ENCODE peak calls at places on chromosome 19, in seven cellular contexts. W, S, E, Y, L, R and M are unnamed samples.

GRCh38 chr19:51123381-51124186 is 1.1 kb upstream of the SIGLEC9 start:
- DNase-seq in W (no peak), S (no peak), E (no peak), Y (no peak), L (no peak), R (no peak), M (no peak)

GRCh38 chr19:35828694-35829301 is 16.2 kb upstream of the PRODH2 start:
- DNase-seq in W (no peak), S (peak; percentile 77), E (peak; percentile 57), Y (no peak), L (peak; percentile 95), R (peak; percentile 78), M (peak; percentile 70)

GRCh38 chr19:32255566-32256295 is 89.7 kb upstream of the ZNF507 start:
- DNase-seq in W (no peak), S (no peak), E (no peak), Y (no peak), L (no peak), R (no peak), M (no peak)

GRCh38 chr19:29965529-29965928 is 23.5 kb downstream of the URI1 start:
- DNase-seq in W (no peak), S (no peak), E (no peak), Y (no peak), L (no peak), R (no peak), M (no peak)

GRCh38 chr19:29528946-29529645 is 3.3 kb downstream of the VSTM2B start:
- DNase-seq in W (no peak), S (no peak), E (no peak), Y (no peak), L (peak; percentile 48), R (peak; percentile 21), M (no peak)

GRCh38 chr19:18789883-18790565 is 1.1 kb downstream of the COMP start:
- DNase-seq in W (peak; percentile 38), S (peak; percentile 40), E (no peak), Y (no peak), L (peak; percentile 87), R (no peak), M (no peak)

GRCh38 chr19:42148270-42148669 is 16.0 kb upstream of the POU2F2 start:
- DNase-seq in W (no peak), S (no peak), E (no peak), Y (no peak), L (no peak), R (no peak), M (no peak)

GRCh38 chr19:42023121-42023942 is 29.3 kb upstream of the ATP1A3 start:
- DNase-seq in W (no peak), S (peak; percentile 30), E (no peak), Y (peak; percentile 30), L (peak; percentile 55), R (peak; percentile 55), M (no peak)

GRCh38 chr19:9839415-9839814 is 4.3 kb downstream of the PIN1 start:
- DNase-seq in W (no peak), S (peak; percentile 19), E (no peak), Y (no peak), L (no peak), R (no peak), M (no peak)

GRCh38 chr19:35142531-35143230 is 374 bp upstream of the FXYD7 start:
- DNase-seq in W (peak; percentile 65), S (peak; percentile 52), E (no peak), Y (peak; percentile 60), L (peak; percentile 84), R (peak; percentile 72), M (no peak)

GRCh38 chr19:12834976-12835757 is 788 bp upstream of the RTBDN start:
- DNase-seq in W (no peak), S (peak; percentile 21), E (no peak), Y (no peak), L (peak; percentile 57), R (no peak), M (no peak)

GRCh38 chr19:35002037-35002535 is 2.0 kb downstream of the GRAMD1A start:
- DNase-seq in W (no peak), S (no peak), E (no peak), Y (no peak), L (no peak), R (no peak), M (no peak)

GRCh38 chr19:46634045-46634655 is 1.9 kb downstream of the GNG8 start:
- DNase-seq in W (peak; percentile 92), S (peak; percentile 85), E (peak; percentile 50), Y (peak; percentile 90), L (peak; percentile 95), R (peak; percentile 85), M (peak; percentile 91)

GRCh38 chr19:40461669-40462221 is 3.8 kb downstream of the BLVRB start:
- DNase-seq in W (no peak), S (no peak), E (no peak), Y (peak; percentile 58), L (no peak), R (no peak), M (no peak)

GRCh38 chr19:42185281-42185680 is 32.2 kb downstream of the DEDD2 start:
- DNase-seq in W (no peak), S (peak; percentile 56), E (no peak), Y (no peak), L (no peak), R (no peak), M (no peak)

GRCh38 chr19:16682539-16682938 is 21.6 kb downstream of the TMEM38A start:
- DNase-seq in W (no peak), S (no peak), E (no peak), Y (no peak), L (no peak), R (no peak), M (no peak)
- TF ChIP-seq CTCF in W (no peak), S (no peak), E (no peak), Y (no peak), L (no peak), R (no peak), M (no peak)

GRCh38 chr19:1871630-1872029 is 8.3 kb upstream of the KLF16 start:
- DNase-seq in W (no peak), S (no peak), E (no peak), Y (no peak), L (no peak), R (no peak), M (no peak)

GRCh38 chr19:1873524-1874473 is 10.4 kb upstream of the KLF16 start:
- DNase-seq in W (no peak), S (no peak), E (peak; percentile 73), Y (no peak), L (no peak), R (no peak), M (no peak)

GRCh38 chr19:1874554-1875185 is 10.6 kb downstream of the ABHD17A start:
- DNase-seq in W (no peak), S (no peak), E (no peak), Y (no peak), L (no peak), R (no peak), M (no peak)

GRCh38 chr19:1872807-1873523 is 9.6 kb upstream of the KLF16 start:
- DNase-seq in W (no peak), S (no peak), E (no peak), Y (no peak), L (no peak), R (no peak), M (no peak)

DNA sequence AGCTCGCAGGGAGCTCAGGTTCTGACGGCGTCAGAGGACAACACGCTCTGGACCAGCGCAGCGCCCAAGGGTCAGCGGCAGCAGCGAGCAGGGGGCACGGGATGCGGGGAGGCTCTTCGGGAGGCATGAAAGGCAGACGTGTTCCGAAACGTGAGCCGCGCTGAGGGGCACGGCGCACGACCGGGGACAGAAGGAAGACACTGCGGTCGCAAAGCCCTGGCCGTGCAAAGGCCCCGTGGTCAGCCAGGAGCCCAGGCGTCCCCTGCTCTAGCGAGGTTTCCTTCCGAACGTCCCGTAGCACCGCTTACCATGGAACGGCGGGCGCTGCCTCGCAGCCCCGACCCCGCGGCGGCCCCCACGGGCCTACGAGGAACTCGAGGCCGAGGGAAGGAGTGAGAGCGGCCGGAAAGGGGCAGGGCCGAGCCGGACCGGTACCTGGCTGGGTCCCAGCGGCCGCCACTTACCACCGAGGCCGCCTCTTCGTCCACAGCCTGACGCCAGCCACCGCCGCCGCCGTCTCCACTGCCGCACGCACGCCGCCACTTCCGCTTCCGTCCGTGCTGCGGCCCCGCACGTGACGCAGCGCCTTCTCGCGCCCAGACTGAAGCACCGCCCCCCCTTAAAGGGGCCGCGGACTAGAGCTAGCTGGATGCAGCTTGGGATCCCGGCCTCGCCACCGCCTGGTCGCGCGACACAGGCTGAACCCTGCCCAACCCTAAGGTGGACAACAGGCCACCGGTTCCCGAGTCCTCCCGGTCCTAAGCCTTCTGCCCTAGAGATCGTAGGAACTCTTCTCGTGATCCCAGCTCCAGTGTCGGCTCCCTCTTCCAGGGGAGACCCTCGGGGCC is 9.4 kb downstream of the ABHD17A start:
- DNase-seq in W (peak; percentile 86), S (peak; percentile 93), E (peak; percentile 86), Y (peak; percentile 89), L (peak; percentile 96), R (peak; percentile 91), M (peak; percentile 89)
- TF ChIP-seq CTCF in W (no peak), S (no peak), E (no peak), Y (peak; percentile 35), L (no peak), R (no peak), M (no peak)

DNA sequence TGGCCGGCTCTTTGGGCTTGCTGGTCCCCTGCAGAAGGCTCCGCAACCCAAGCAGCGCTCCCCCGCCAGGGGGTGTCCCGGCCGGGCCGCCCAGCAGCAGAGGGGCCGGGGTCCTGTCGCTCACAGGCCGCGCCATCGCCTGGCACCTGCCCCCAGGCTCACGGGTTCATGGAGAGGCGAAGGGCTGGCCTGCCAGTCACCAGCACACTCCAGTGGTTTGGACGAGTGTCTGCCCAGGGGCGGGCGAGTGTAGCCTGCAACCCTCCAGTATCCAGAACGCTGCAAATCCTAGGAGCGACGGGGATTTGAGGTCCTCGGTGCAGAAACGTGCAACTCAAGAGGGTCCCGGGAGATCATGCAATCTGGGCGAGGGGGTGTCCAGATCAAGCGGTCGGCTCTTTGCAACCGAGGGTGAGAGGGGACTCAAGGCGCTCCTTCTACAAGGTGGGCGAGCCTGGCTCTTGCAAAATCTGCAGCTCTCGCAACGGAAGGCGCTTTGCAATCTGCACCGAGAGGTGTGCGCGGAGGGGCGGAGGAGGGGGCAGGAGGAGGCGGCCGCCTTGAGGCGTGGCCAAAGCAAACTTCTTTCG is at the start of gene DBP:
- DNase-seq in W (no peak), S (no peak), E (no peak), Y (no peak), L (no peak), R (no peak), M (peak; percentile 53)
- TF ChIP-seq CTCF in W (no peak), S (peak; percentile 10), E (no peak), Y (peak; percentile 24), L (peak; percentile 15), R (no peak), M (no peak)

DNA sequence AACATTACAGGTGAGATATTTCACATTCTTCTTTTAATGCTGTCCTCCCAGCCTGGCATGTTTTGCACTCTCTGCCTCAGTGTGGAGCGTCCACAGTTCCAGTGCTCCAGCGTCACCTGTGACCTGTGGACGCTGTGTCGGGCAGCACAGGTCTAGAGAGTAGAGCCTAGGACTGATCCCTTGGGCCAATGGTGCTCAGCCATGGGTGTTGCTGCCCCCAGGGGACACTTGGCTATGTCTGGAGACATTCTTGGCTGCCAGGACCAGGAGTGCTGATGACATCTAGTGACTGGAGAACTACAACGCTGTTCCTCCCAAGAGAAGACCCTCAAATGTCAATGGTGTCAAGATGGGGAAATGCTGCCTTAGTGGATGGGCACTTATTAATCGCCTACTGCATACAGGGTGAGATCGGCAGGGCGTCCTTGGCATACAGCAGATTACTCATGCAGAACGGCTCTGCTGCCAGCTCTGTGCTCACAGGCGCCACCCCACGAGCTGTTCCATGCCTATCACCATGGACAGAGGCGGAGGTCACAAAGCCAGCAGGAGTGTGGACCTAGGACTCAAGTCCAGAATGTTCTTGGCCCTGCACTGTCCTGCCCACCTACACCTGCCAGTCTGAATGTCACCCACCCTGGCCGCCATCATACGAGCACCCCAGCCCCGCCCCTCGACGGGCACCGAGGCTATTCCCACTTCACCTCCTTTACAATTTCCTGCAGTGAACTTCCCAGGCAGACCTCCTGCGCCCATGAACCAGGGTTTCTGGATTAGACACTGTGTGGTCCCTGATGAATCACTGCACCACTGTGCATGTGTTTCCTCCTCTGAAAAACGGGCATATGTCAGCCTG is 13.9 kb upstream of the MADCAM1 start:
- DNase-seq in W (no peak), S (no peak), E (no peak), Y (no peak), L (peak; percentile 48), R (no peak), M (no peak)
- TF ChIP-seq CTCF in W (no peak), S (no peak), E (no peak), Y (no peak), L (peak; percentile 39), R (no peak), M (no peak)